ENCODE peak calls at places on chromosomes 5 and 9, in five cellular contexts. A is GM12878, W is K562, G is A549, T is WTC11. I is an unnamed sample.

GRCh38 chr9:129182625-129183494 is 4.8 kb upstream of the IER5L start:
- DNase-seq in W (peak; percentile 83), T (peak; percentile 85), A (no peak), G (peak; percentile 47), I (peak; percentile 62)

GRCh38 chr5:180527659-180528058 is 33.5 kb downstream of the CNOT6 start:
- DNase-seq in W (no peak), T (no peak), A (no peak), G (no peak), I (no peak)

GRCh38 chr5:83715316-83716060 is 5.2 kb downstream of the HAPLN1 start:
- DNase-seq in A (no peak), G (no peak), T (no peak), W (no peak), I (no peak)

GRCh38 chr5:169218862-169219261 is 82.1 kb downstream of the SLIT3 start:
- DNase-seq in G (no peak), W (no peak), T (no peak), A (no peak), I (peak; percentile 53)

GRCh38 chr5:14414615-14415515 is 166.7 kb upstream of the OTULINL start:
- DNase-seq in T (no peak), W (no peak), G (no peak), A (peak; percentile 53), I (no peak)

GRCh38 chr5:149037819-149038218 is 25.0 kb downstream of the SH3TC2 start:
- DNase-seq in W (no peak), G (no peak), A (no peak), T (no peak), I (no peak)

GRCh38 chr5:148833122-148833521 is 6.7 kb downstream of the ADRB2 start:
- DNase-seq in A (no peak), W (no peak), G (no peak), T (no peak), I (no peak)

GRCh38 chr5:51225671-51226419 is 157.4 kb upstream of the ISL1 start:
- DNase-seq in T (no peak), G (no peak), A (no peak), W (no peak), I (no peak)

GRCh38 chr9:133120343-133121199 is 469 bp downstream of the RALGDS start:
- DNase-seq in G (no peak), A (no peak), W (no peak), T (no peak), I (no peak)

GRCh38 chr9:85212887-85213286 is 528.9 kb downstream of the AGTPBP1 start:
- DNase-seq in W (no peak), G (no peak), A (no peak), T (no peak), I (no peak)

GRCh38 chr9:88533951-88534455 is 975 bp upstream of the NXNL2 start:
- DNase-seq in G (peak; percentile 78), W (peak; percentile 30), T (peak; percentile 62), A (no peak), I (no peak)

GRCh38 chr9:101458955-101459631 is 23.5 kb upstream of the ALDOB start:
- DNase-seq in G (peak; percentile 58), T (peak; percentile 34), A (no peak), W (peak; percentile 43), I (peak; percentile 86)

GRCh38 chr5:94976863-94977262 is 308.0 kb downstream of the MCTP1 start:
- DNase-seq in G (no peak), W (no peak), A (no peak), T (no peak), I (no peak)

GRCh38 chr9:129175515-129175824 is 2.6 kb downstream of the IER5L start:
- DNase-seq in W (no peak), A (no peak), G (no peak), T (no peak), I (no peak)

GRCh38 chr9:133428579-133429215 is 6.5 kb downstream of the ADAMTS13 start:
- DNase-seq in A (no peak), T (peak; percentile 72), W (peak; percentile 69), G (peak; percentile 49), I (peak; percentile 12)

GRCh38 chr9:133054966-133055365 is 6.8 kb upstream of the CEL start:
- DNase-seq in W (no peak), A (no peak), G (no peak), T (no peak), I (no peak)

GRCh38 chr5:138444078-138444773 is 5.4 kb downstream of the REEP2 start:
- DNase-seq in G (no peak), W (no peak), T (no peak), A (no peak), I (no peak)

GRCh38 chr5:166618555-166618954 is 1672.9 kb upstream of the WWC1 start:
- DNase-seq in T (peak; percentile 14), G (no peak), A (no peak), W (no peak), I (no peak)

GRCh38 chr5:58080573-58080972 is 379.3 kb downstream of the PLK2 start:
- DNase-seq in W (no peak), A (no peak), T (no peak), G (no peak), I (no peak)

GRCh38 chr5:109234381-109234780 is 175.4 kb downstream of the PJA2 start:
- DNase-seq in A (no peak), T (no peak), G (no peak), W (no peak), I (no peak)

GRCh38 chr5:170226661-170227060 is 6.1 kb upstream of the C5orf58 start:
- DNase-seq in W (no peak), G (no peak), A (no peak), T (no peak), I (no peak)

GRCh38 chr5:62661126-62661525 is 82.5 kb downstream of the LRRC70 start:
- DNase-seq in A (no peak), G (no peak), T (no peak), W (no peak), I (peak; percentile 47)

GRCh38 chr5:4199461-4199860 is 603.8 kb downstream of the IRX1 start:
- DNase-seq in G (no peak), T (no peak), W (no peak), A (no peak), I (no peak)

GRCh38 chr9:34623386-34624235 is 3.3 kb upstream of the DCTN3 start:
- DNase-seq in W (no peak), A (no peak), T (peak; percentile 28), G (no peak), I (no peak)

GRCh38 chr5:34058532-34058931 is 15.5 kb upstream of the C1QTNF3 start:
- DNase-seq in W (no peak), G (no peak), A (no peak), T (no peak), I (no peak)

GRCh38 chr5:172276214-172276613 is 7.3 kb downstream of the UBTD2 start:
- DNase-seq in A (no peak), W (no peak), G (no peak), T (no peak), I (peak; percentile 42)

GRCh38 chr9:127033784-127034183 is 88.7 kb downstream of the ANGPTL2 start:
- DNase-seq in T (no peak), W (no peak), G (no peak), A (no peak), I (no peak)

GRCh38 chr9:124818431-124819281 is 34.6 kb upstream of the WDR38 start:
- DNase-seq in A (no peak), T (peak; percentile 57), G (no peak), W (no peak), I (peak; percentile 90)

DNA sequence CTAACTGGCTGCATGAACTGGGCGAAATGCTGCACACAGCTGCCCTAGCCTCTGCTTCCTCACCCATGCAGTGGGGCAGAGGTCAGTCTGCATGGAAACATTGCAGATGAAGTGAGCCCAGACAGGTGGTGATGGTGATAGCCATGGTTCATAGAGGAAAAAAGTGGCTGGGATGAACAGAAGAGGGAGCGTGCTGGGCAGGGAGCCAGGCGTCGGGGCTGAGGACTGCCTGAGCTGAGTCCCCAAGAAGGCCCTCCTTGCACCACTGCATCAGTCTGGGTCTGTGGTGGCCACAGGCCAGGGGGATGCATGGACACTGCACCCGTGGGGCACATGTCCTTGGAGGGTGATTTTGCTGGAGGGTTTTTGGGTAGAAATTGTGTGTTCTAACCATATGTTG is 80.5 kb downstream of the AMBP start:
- DNase-seq in G (no peak), A (no peak), W (no peak), T (no peak), I (no peak)
- TF ChIP-seq ESRRA in G (no peak), A (no peak), W (no peak), T (no peak), I (no peak)

DNA sequence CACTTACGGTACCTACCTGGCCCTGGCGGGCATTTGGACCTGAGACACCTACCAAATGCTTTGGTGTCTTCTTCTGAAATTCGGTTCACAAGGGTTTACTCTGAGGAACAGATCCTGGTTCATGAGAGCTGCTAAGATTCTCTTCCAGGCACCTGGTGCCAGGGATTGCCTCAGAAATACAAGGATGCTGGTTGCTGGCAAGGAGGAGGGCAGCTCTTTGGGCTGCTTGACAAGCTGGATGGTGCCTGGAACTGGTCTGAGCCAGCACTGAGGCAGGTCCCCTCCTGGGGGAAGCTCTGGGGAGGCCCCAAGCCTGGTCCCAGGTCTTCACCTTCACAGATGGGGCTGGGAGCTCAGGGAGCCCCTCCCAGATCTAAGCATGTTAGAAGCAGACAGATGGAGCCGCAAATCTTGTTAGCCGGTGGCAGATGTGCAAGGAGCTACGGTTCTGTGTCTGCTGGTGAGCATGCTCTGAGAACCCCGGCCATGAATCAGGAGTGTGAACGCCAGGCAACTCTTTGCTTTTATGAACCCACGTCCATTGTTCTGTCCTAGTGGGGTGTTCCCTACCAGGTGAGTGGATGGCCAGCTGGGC is 16.3 kb downstream of the FABP6 start:
- DNase-seq in G (no peak), T (no peak), W (no peak), A (no peak), I (no peak)
- TF ChIP-seq ESRRA in G (no peak), T (no peak), W (no peak), A (no peak), I (no peak)

DNA sequence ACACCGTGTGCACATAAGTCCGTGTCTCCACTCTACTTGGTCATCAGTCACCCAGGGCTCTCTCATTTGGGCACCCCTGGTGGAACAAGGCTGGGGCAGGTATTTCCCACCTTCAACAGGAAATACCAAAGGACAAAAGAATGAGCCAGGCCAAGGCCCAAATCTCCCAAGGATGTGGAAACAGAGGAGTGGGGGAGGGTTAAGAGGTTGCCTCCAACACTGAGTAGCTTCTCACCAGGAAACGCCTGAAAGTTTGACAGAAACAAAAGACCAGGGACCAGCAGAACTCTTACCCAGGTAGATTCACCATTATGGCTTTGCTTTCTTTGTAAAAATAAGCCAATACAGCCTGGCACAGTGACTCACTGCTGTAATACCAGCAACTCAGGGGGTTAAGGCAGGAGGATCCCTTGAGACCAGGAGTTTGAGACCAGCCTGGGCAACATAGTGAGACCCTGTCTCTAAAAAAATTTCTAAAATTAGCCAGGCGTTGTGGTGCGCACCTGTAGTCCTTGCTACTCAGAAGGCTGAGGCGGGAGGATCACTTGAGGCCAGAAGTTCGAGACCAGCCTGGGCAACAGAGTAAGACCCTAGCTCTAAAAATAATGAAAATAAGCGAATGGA is 12.7 kb downstream of the SLC1A3 start:
- DNase-seq in G (no peak), W (no peak), T (peak; percentile 66), A (no peak), I (no peak)
- TF ChIP-seq ESRRA in G (no peak), W (no peak), T (no peak), A (no peak), I (no peak)

GRCh38 chr5:41908374-41909079 is 4.4 kb downstream of the RIMOC1 start:
- DNase-seq in T (no peak), A (no peak), G (no peak), W (no peak), I (no peak)
- TF ChIP-seq ESRRA in T (no peak), A (no peak), G (no peak), W (no peak), I (no peak)

I was measured in HepG2.